ENCODE peak calls at places on chromosomes 7 and 10, in nine cellular contexts. I is lower lobe of right lung, S is NCI-H226, B is astrocyte of the spinal cord, R is MV-4-11, J is germinal center, G is HFF-Myc, E is ureter, H is fibroblast of lung. P is an unnamed sample.

GRCh38 chr10:53997953-53998352 is 803.1 kb downstream of the PCDH15 start:
- DNase-seq in H (no peak), B (no peak), G (no peak), E (no peak), I (no peak), J (no peak), R (no peak), S (no peak), P (no peak)

GRCh38 chr10:101301111-101301731 is 52.7 kb upstream of the BTRC start:
- DNase-seq in H (no peak), R (peak; percentile 36), S (peak; percentile 27), G (no peak), B (no peak), E (no peak), I (no peak), J (peak; percentile 53), P (no peak)

GRCh38 chr7:27129729-27130539 is 623 bp downstream of the HOXA4 start:
- DNase-seq in H (peak; percentile 29), B (no peak), G (no peak), E (peak; percentile 55), S (peak; percentile 55), I (peak; percentile 50), R (no peak), J (peak; percentile 22), P (no peak)

GRCh38 chr7:156067156-156067555 is 254.9 kb upstream of the SHH start:
- DNase-seq in H (no peak), S (no peak), J (no peak), R (no peak), B (no peak), G (no peak), E (no peak), I (no peak), P (no peak)

GRCh38 chr10:31014146-31014880 is 17.4 kb downstream of the ZNF438 start:
- DNase-seq in H (no peak), B (no peak), S (no peak), I (no peak), E (no peak), J (no peak), G (no peak), R (no peak), P (no peak)

GRCh38 chr7:75596727-75597614 is 104.9 kb downstream of the SPDYE5 start:
- DNase-seq in B (peak; percentile 36), G (no peak), R (no peak), S (peak; percentile 11), E (no peak), J (no peak), H (peak; percentile 59), I (no peak), P (no peak)

GRCh38 chr10:121296378-121296777 is 301.9 kb downstream of the FGFR2 start:
- DNase-seq in B (no peak), J (no peak), I (no peak), E (no peak), S (no peak), G (no peak), R (no peak), H (no peak), P (no peak)

GRCh38 chr7:47148541-47149207 is 433.2 kb downstream of the TNS3 start:
- DNase-seq in H (peak; percentile 35), R (no peak), I (no peak), E (no peak), B (no peak), S (no peak), G (no peak), J (no peak), P (no peak)

GRCh38 chr10:19629559-19629958 is 186.7 kb upstream of the PLXDC2 start:
- DNase-seq in H (peak; percentile 50), R (peak; percentile 42), G (no peak), J (no peak), I (peak; percentile 73), S (no peak), B (peak; percentile 67), E (peak; percentile 61), P (no peak)

GRCh38 chr10:30062090-30062489 is 2.7 kb upstream of the JCAD start:
- DNase-seq in E (no peak), I (no peak), H (peak; percentile 94), G (peak; percentile 36), B (peak; percentile 79), J (no peak), S (peak; percentile 69), R (peak; percentile 64), P (no peak)

GRCh38 chr7:128837521-128837921 is 7.3 kb downstream of the FLNC start:
- DNase-seq in J (no peak), S (no peak), G (no peak), I (no peak), R (no peak), E (no peak), H (no peak), B (no peak), P (no peak)

GRCh38 chr10:1966698-1967097 is 229.4 kb upstream of the ADARB2 start:
- DNase-seq in I (no peak), B (no peak), H (no peak), R (no peak), E (no peak), S (no peak), J (no peak), G (no peak), P (no peak)

GRCh38 chr10:31647861-31648260 is 280.8 kb downstream of the ARHGAP12 start:
- DNase-seq in J (no peak), H (peak; percentile 50), R (no peak), S (no peak), I (no peak), B (no peak), E (no peak), G (no peak), P (no peak)